ENCODE peak calls at places on chromosomes 13 and 19, in four cellular contexts. T, Y, N and M are unnamed samples.

GRCh38 chr19:38678891-38679494 is 31.5 kb downstream of the ACTN4 start:
- DNase-seq in T (no peak), Y (no peak), N (no peak), M (no peak)

GRCh38 chr13:39263033-39263432 is 224.8 kb downstream of the NHLRC3 start:
- DNase-seq in T (peak; percentile 13), Y (peak; percentile 17), N (peak; percentile 27), M (peak; percentile 61)

GRCh38 chr13:26785845-26786630 is 25.5 kb upstream of the GPR12 start:
- DNase-seq in T (peak; percentile 44), Y (peak; percentile 1), N (peak; percentile 28), M (no peak)

GRCh38 chr19:51094696-51095279 is 12.1 kb upstream of the KLK14 start:
- DNase-seq in T (no peak), Y (no peak), N (peak; percentile 45), M (no peak)

GRCh38 chr13:42073683-42074082 is 25.2 kb downstream of the DGKH start:
- DNase-seq in T (no peak), Y (no peak), N (no peak), M (no peak)

GRCh38 chr13:23921451-23921888 is 24.2 kb upstream of the C1QTNF9B start:
- DNase-seq in T (no peak), Y (peak; percentile 71), N (no peak), M (peak; percentile 76)

GRCh38 chr19:4653793-4654436 is 14.6 kb downstream of the TNFAIP8L1 start:
- DNase-seq in T (no peak), Y (no peak), N (no peak), M (no peak)

GRCh38 chr13:101019126-101019525 is 344.5 kb upstream of the TMTC4 start:
- DNase-seq in T (no peak), Y (peak; percentile 8), N (no peak), M (no peak)

GRCh38 chr19:57888494-57889231 is at the start of gene ZNF814:
- DNase-seq in T (peak; percentile 77), Y (peak; percentile 79), N (peak; percentile 63), M (peak; percentile 89)
- TF ChIP-seq CTCF in T (peak; percentile 39), Y (peak; percentile 41), N (no peak), M (peak; percentile 49)

GRCh38 chr19:16293133-16294085 is 31.2 kb upstream of the KLF2 start:
- DNase-seq in T (peak; percentile 77), Y (peak; percentile 97), N (peak; percentile 66), M (peak; percentile 97)
- H3K4me3 ChIP-seq in T (peak overlapping the region; percentile 41), Y (peak overlapping the region; percentile 44), N (no peak overlapping the region), M (peak overlapping the region; percentile 44)

GRCh38 chr13:32748305-32748704 is 162.1 kb downstream of the PDS5B start:
- DNase-seq in T (no peak), Y (no peak), N (no peak), M (no peak)

GRCh38 chr13:32745509-32745908 is 159.3 kb downstream of the PDS5B start:
- DNase-seq in T (no peak), Y (no peak), N (no peak), M (no peak)

GRCh38 chr13:32751340-32751739 is 165.1 kb downstream of the PDS5B start:
- DNase-seq in T (no peak), Y (no peak), N (no peak), M (no peak)

GRCh38 chr13:32746474-32746873 is 160.2 kb downstream of the PDS5B start:
- DNase-seq in T (no peak), Y (peak; percentile 45), N (no peak), M (peak; percentile 94)
- TF ChIP-seq CTCF in T (no peak), Y (no peak), N (no peak), M (no peak)

GRCh38 chr13:90717451-90717936 is 630.0 kb upstream of the MIR17HG start:
- DNase-seq in T (no peak), Y (peak; percentile 91), N (no peak), M (peak; percentile 87)
- H3K4me3 ChIP-seq in T (no peak overlapping the region), Y (no peak overlapping the region), N (no peak overlapping the region), M (no peak overlapping the region)

GRCh38 chr13:31234729-31235128 is 35.0 kb downstream of the B3GLCT start:
- DNase-seq in T (no peak), Y (no peak), N (no peak), M (peak; percentile 41)
- TF ChIP-seq CTCF in T (no peak), Y (peak; percentile 44), N (no peak), M (peak; percentile 62)

GRCh38 chr19:2063824-2064223 is 12.8 kb upstream of the MKNK2 start:
- DNase-seq in T (no peak), Y (no peak), N (no peak), M (no peak)

GRCh38 chr19:2061936-2062729 is 11.1 kb upstream of the MKNK2 start:
- DNase-seq in T (no peak), Y (no peak), N (no peak), M (no peak)

GRCh38 chr19:2064395-2064787 is 13.3 kb upstream of the MKNK2 start:
- DNase-seq in T (peak; percentile 66), Y (no peak), N (no peak), M (no peak)

GRCh38 chr19:2062770-2063169 is 11.7 kb upstream of the MKNK2 start:
- DNase-seq in T (no peak), Y (no peak), N (no peak), M (no peak)

DNA sequence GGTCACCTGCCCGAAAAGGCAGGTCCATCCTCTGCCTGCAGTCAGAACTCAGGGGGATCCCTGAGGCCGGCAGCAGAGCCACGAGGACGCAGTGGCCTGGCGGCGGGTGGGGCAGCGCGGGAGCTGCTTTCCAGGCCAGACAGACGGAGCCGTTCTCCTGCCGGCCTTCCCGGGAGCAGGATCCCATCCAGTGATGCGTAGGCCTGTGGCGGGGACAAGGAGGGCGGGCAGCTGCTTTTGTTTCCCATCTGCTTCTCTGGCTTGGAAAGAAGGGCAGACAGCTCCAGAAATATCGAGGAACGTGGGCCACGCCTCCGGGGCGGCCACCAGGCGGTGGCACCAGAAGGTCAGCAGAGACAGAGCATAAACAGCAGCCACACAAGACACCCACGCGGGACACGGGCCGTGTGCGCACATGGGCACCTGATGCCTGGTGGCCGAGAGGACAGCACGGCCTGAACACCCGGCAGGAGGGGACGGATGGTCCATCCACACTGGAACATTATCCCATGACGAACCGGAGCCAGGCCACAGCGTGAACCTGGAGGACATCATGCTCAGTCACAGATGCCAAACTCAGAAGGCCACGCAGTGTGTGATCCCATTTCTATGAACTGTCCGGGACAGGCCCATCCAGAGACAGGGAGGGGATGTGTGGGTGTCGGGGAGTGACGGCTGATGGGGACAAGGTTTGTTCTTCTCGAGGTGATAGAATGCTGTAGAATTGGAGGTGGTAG is 13.9 kb upstream of the MKNK2 start:
- DNase-seq in T (peak; percentile 83), Y (peak; percentile 49), N (no peak), M (no peak)
- H3K4me3 ChIP-seq in T (peak overlapping the region; percentile 41), Y (peak overlapping the region; percentile 7), N (no peak overlapping the region), M (no peak overlapping the region)

DNA sequence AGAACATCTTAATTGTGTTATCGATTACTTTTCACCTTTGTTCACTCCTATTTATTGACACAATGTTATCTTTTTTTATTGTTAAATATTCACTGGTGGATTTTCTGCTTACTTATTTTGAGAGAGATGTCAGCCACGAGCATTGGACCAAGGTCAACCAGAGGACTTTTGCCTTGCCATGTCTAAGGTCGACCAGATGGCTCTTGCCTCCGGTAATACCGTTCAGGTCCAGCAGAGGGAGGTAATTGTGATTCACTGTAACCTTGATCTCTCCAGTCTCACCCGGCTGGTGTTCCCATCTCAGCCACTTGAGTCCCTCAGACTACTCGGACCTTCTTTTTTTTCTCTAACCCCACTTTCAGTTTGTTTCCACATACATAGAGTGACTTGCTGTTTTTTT is 1438.1 kb downstream of the UQCRFS1 start:
- DNase-seq in T (no peak), Y (no peak), N (no peak), M (peak; percentile 12)
- TF ChIP-seq CTCF in T (no peak), Y (peak; percentile 11), N (no peak), M (peak; percentile 53)

GRCh38 chr19:10416083-10416379 is 4.3 kb upstream of the PDE4A start:
- DNase-seq in T (no peak), Y (no peak), N (no peak), M (no peak)
- H3K4me3 ChIP-seq in T (peak overlapping the region; percentile 77), Y (peak overlapping the region; percentile 68), N (peak overlapping the region; percentile 40), M (peak overlapping the region; percentile 68)